ENCODE peak calls at places on chromosomes 12 and 14, in five cellular contexts. J is transverse colon, Y is testis, U is body of pancreas, P is A549. O is an unnamed sample.
A peak's percentile ranks its signal among the peaks of the same experiment; 100 is the strongest.

GRCh38 chr12:28443337-28443736 is 253.1 kb downstream of the CCDC91 start:
- DNase-seq in P (no peak), U (no peak), Y (no peak), J (no peak), O (no peak)

GRCh38 chr12:121530600-121531355 is 50.0 kb downstream of the KDM2B start:
- DNase-seq in U (peak; percentile 40), J (peak; percentile 69), P (no peak), Y (peak; percentile 65), O (no peak)

GRCh38 chr14:72553656-72554055 is 340.2 kb downstream of the DPF3 start:
- DNase-seq in J (no peak), Y (no peak), P (no peak), U (no peak), O (no peak)

GRCh38 chr12:132275110-132275531 is 54.3 kb downstream of the GALNT9 start:
- DNase-seq in J (peak; percentile 43), Y (no peak), P (peak; percentile 92), U (no peak), O (no peak)

GRCh38 chr14:96089401-96089800 is 50.2 kb downstream of the C14orf132 start:
- DNase-seq in Y (no peak), J (no peak), U (no peak), P (no peak), O (no peak)

GRCh38 chr12:54680374-54680773 is 32.2 kb upstream of the DCD start:
- DNase-seq in P (peak; percentile 43), Y (no peak), J (peak; percentile 12), U (no peak), O (no peak)

GRCh38 chr12:67593041-67593870 is 55.3 kb upstream of the DYRK2 start:
- DNase-seq in U (peak; percentile 83), Y (no peak), P (peak; percentile 5), J (peak; percentile 88), O (no peak)

GRCh38 chr12:46959484-46959883 is 119.9 kb upstream of the PCED1B start:
- DNase-seq in J (no peak), P (peak; percentile 24), Y (no peak), U (no peak), O (no peak)

GRCh38 chr12:10722502-10722904 is 620 bp downstream of the YBX3 start:
- DNase-seq in U (peak; percentile 66), Y (peak; percentile 41), P (peak; percentile 21), J (peak; percentile 43), O (peak; percentile 70)

GRCh38 chr14:80974338-80975078 is 19.1 kb downstream of the TSHR start:
- DNase-seq in P (no peak), Y (no peak), U (no peak), J (no peak), O (no peak)

GRCh38 chr14:105582639-105583038 is 56.3 kb downstream of the TMEM121 start:
- DNase-seq in P (no peak), U (no peak), Y (no peak), J (peak; percentile 7), O (peak; percentile 58)

GRCh38 chr12:89247541-89247942 is 104.8 kb downstream of the DUSP6 start:
- DNase-seq in U (no peak), Y (no peak), P (no peak), J (no peak), O (no peak)

GRCh38 chr12:83796527-83796926 is 1109.8 kb downstream of the TMTC2 start:
- DNase-seq in P (no peak), Y (no peak), J (no peak), U (no peak), O (no peak)

GRCh38 chr12:127582074-127582473 is 684.9 kb upstream of the TMEM132C start:
- DNase-seq in U (no peak), J (no peak), Y (no peak), P (no peak), O (no peak)

GRCh38 chr14:59281613-59282012 is 93.1 kb downstream of the DAAM1 start:
- DNase-seq in J (no peak), U (no peak), P (no peak), Y (no peak), O (no peak)

GRCh38 chr14:75470238-75470797 is 42.5 kb downstream of the JDP2 start:
- DNase-seq in Y (no peak), P (no peak), U (peak; percentile 52), J (peak; percentile 52), O (no peak)

GRCh38 chr14:88987516-88987915 is 163.1 kb downstream of the TTC8 start:
- DNase-seq in Y (no peak), J (peak; percentile 25), U (no peak), P (no peak), O (no peak)

GRCh38 chr14:78933948-78934524 is 763.9 kb downstream of the NRXN3 start:
- DNase-seq in Y (no peak), J (no peak), P (peak; percentile 31), U (no peak), O (no peak)

GRCh38 chr14:104638190-104638589 is 33.6 kb upstream of the TMEM179 start:
- DNase-seq in J (no peak), Y (no peak), U (no peak), P (no peak), O (no peak)

GRCh38 chr12:47752552-47752951 is 6.1 kb downstream of the RAPGEF3 start:
- DNase-seq in Y (no peak), J (no peak), P (no peak), U (no peak), O (no peak)

GRCh38 chr14:75522224-75522764 is at the start of gene BATF:
- DNase-seq in P (no peak), J (peak; percentile 53), U (no peak), Y (no peak), O (no peak)

GRCh38 chr14:85247071-85247470 is 282.9 kb upstream of the FLRT2 start:
- DNase-seq in Y (no peak), J (no peak), U (no peak), P (no peak), O (no peak)

GRCh38 chr14:42921876-42922275 is 1315.2 kb downstream of the LRFN5 start:
- DNase-seq in J (no peak), Y (no peak), P (no peak), U (no peak), O (no peak)

GRCh38 chr12:114855678-114856077 is 171.7 kb upstream of the TBX3 start:
- DNase-seq in J (no peak), Y (no peak), U (no peak), P (no peak), O (no peak)

GRCh38 chr12:101076940-101077351 is 133.1 kb downstream of the SLC5A8 start:
- DNase-seq in U (no peak), J (no peak), P (no peak), Y (no peak), O (no peak)

GRCh38 chr12:5522358-5523335 is 90.7 kb downstream of the NTF3 start:
- DNase-seq in Y (no peak), U (no peak), P (no peak), J (no peak), O (no peak)

GRCh38 chr12:125081427-125081826 is 16.2 kb downstream of the AACS start:
- DNase-seq in U (peak; percentile 26), Y (no peak), J (no peak), P (no peak), O (no peak)

GRCh38 chr12:100584261-100584660 is 10.8 kb downstream of the GAS2L3 start:
- DNase-seq in P (no peak), J (no peak), Y (no peak), U (no peak), O (no peak)

GRCh38 chr12:122250536-122250935 is 15.8 kb downstream of the VPS33A start:
- DNase-seq in P (no peak), U (no peak), J (no peak), Y (no peak), O (no peak)

GRCh38 chr12:130413909-130414308 is 76.2 kb downstream of the PIWIL1 start:
- DNase-seq in Y (no peak), P (no peak), U (no peak), J (no peak), O (no peak)

GRCh38 chr12:40105265-40105514 is 691 bp downstream of the SLC2A13 start:
- DNase-seq in P (no peak), Y (peak; percentile 57), U (peak; percentile 51), J (no peak), O (peak; percentile 77)

GRCh38 chr14:64983439-64984310 is 3.0 kb upstream of the FNTB start:
- DNase-seq in Y (peak; percentile 41), J (peak; percentile 33), P (peak; percentile 55), U (peak; percentile 48), O (no peak)

GRCh38 chr14:72633551-72633950 is 260.4 kb downstream of the DPF3 start:
- DNase-seq in Y (no peak), J (no peak), P (no peak), U (no peak), O (no peak)

DNA sequence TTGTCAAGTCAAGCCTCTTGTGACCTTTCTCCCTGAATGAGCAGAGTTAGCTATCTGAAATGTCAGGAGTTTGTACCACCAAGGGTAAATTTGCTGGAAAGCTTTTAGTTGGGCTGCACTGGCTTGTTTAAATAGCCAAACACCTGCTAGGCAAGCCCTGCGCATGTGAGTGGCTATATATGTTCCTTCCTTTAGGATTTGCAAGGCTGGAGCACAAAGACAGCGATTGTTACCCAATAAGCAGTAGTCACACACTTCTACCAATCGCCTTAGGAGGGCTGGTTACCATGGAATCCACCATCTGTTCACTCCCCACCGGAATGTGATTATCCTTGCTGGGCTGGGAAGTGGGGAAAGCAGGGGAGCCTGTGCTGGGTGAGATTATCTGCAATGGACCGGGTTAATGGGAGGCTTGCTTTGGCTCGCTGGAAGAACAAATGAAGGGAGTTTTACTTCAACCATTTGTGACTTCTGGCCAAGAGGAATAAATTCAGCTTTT is 102.5 kb downstream of the FGD4 start:
- DNase-seq in J (no peak), P (no peak), Y (peak; percentile 67), U (peak; percentile 60), O (no peak)
- H3K4me3 ChIP-seq in J (no peak overlapping the region), P (no peak overlapping the region), Y (peak overlapping the region; percentile 21), U (no peak overlapping the region), O (no peak overlapping the region)

DNA sequence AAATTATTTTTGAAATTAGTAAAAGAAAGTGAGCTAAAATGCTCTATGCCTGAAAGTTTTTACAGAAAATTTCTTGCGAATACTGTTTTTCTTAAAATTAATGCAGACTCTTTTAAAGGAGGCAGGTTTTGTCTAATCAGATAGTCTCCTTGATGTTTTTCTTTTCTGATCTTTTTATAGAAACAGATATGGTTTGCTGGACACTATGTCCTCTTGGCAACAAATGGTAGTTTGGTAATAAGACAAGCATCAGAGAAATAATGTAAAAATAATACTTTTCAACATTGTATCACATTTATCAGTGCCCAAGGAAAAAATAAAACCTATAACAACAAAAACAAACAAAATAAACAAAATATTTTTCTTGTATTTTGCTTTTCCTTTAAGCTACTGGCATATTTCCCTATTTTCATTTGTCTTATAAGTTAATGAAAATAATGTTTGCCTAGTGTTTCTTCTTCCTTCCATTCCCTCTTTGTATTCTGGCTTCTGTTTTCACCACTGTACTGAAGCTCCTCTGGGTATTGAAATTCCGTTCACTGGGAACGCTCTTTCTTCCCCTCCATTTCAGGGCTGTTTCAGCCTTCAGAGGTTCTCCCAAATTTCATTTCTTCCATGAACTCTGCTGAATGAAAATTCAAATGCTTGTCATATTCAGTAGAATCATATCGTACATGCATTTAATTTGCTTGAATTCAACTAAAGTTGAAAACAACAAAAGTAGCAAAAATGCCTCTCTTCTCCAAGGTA is 115.3 kb downstream of the TRMT5 start:
- DNase-seq in J (no peak), Y (no peak), U (no peak), P (no peak), O (no peak)
- H3K4me1 ChIP-seq in J (peaks cover 6% of the 10 kb centered on the region), Y (peaks cover 4% of the 10 kb centered on the region), U (peaks cover 11% of the 10 kb centered on the region), P (no peaks in the 10 kb centered on the region), O (no peaks in the 10 kb centered on the region)

GRCh38 chr14:103628221-103628683 is 759 bp upstream of the KLC1 start:
- DNase-seq in Y (peak; percentile 71), P (peak; percentile 72), U (peak; percentile 78), J (peak; percentile 85), O (peak; percentile 44)
- TF ChIP-seq POLR2A in Y (no peak), P (peak; percentile 74), U (peak; percentile 71), J (peak; percentile 93), O (peak; percentile 83)

GRCh38 chr12:104671407-104672095 is 214.8 kb downstream of the CHST11 start:
- DNase-seq in J (peak; percentile 81), P (peak; percentile 89), U (peak; percentile 90), Y (peak; percentile 88), O (peak; percentile 80)
- H3K4me3 ChIP-seq in J (no peak overlapping the region), P (peak overlapping the region; percentile 5), U (no peak overlapping the region), Y (no peak overlapping the region), O (no peak overlapping the region)